ENCODE peak calls at places on chromosomes 13 and 19, in six cellular contexts. I is DND-41, C is H1, P is A549, S is fibroblast of lung, X is Karpas-422. E is an unnamed sample.

GRCh38 chr19:30076751-30077670 is 135.0 kb downstream of the URI1 start:
- DNase-seq in S (no peak), X (peak), C (no peak), I (no peak), P (no peak), E (no peak)

GRCh38 chr19:29672933-29673336 is 7.7 kb downstream of the PLEKHF1 start:
- DNase-seq in S (no peak), C (no peak), I (peak), X (peak), P (no peak), E (no peak)

GRCh38 chr13:41306271-41307150 is 4.6 kb upstream of the NAA16 start:
- DNase-seq in I (no peak), X (no peak), P (no peak), C (no peak), S (peak), E (no peak)

GRCh38 chr13:73661687-73662425 is 472.3 kb downstream of the KLF12 start:
- DNase-seq in S (no peak), X (no peak), C (no peak), I (no peak), P (no peak), E (no peak)

GRCh38 chr19:46859637-46860124 is 1.1 kb upstream of the ARHGAP35 start:
- DNase-seq in P (peak), I (no peak), C (no peak), X (no peak), S (no peak), E (no peak)

GRCh38 chr13:111005364-111005763 is 90.5 kb upstream of the ANKRD10 start:
- DNase-seq in S (peak), P (peak), C (no peak), I (no peak), X (no peak), E (peak)

GRCh38 chr19:38252935-38253691 is 3.1 kb downstream of the PPP1R14A start:
- DNase-seq in C (no peak), I (no peak), X (no peak), P (no peak), S (no peak), E (no peak)

GRCh38 chr19:16587031-16588023 is 15.1 kb upstream of the SLC35E1 start:
- DNase-seq in C (no peak), S (peak), X (peak), I (peak), P (no peak), E (no peak)

GRCh38 chr19:12140545-12141404 is 625 bp upstream of the ZNF20 start:
- DNase-seq in X (peak), C (peak), S (peak), I (peak), P (no peak), E (peak)

GRCh38 chr13:97322740-97323342 is 100.7 kb downstream of the MBNL2 start:
- DNase-seq in I (no peak), S (peak), C (no peak), X (no peak), P (no peak), E (no peak)

GRCh38 chr13:113768018-113768905 is 9.2 kb downstream of the TMEM255B start:
- DNase-seq in X (no peak), P (no peak), S (no peak), I (no peak), C (no peak), E (no peak)

GRCh38 chr19:6362351-6362801 is 1.0 kb downstream of the CLPP start:
- DNase-seq in C (no peak), P (no peak), I (peak), S (no peak), X (peak), E (no peak)

GRCh38 chr19:16368385-16369305 is 44.0 kb downstream of the KLF2 start:
- DNase-seq in X (no peak), P (no peak), S (no peak), C (no peak), I (peak), E (no peak)

GRCh38 chr13:53198017-53198416 is 169.4 kb downstream of the OLFM4 start:
- DNase-seq in X (peak), S (no peak), C (no peak), P (no peak), I (no peak), E (no peak)

GRCh38 chr19:42132030-42132628 is at the start of gene POU2F2:
- DNase-seq in C (peak), I (peak), S (no peak), P (no peak), X (peak), E (no peak)

GRCh38 chr13:111945086-111945485 is 121.9 kb upstream of the SOX1 start:
- DNase-seq in S (no peak), C (no peak), I (no peak), P (no peak), X (no peak), E (no peak)

GRCh38 chr19:30064776-30065494 is 122.9 kb downstream of the URI1 start:
- DNase-seq in C (no peak), I (no peak), P (no peak), S (no peak), X (no peak), E (no peak)

GRCh38 chr13:89029062-89029461 is 1357.9 kb downstream of the SLITRK5 start:
- DNase-seq in I (no peak), X (no peak), C (no peak), S (peak), P (no peak), E (no peak)

GRCh38 chr13:97275265-97275664 is 53.1 kb downstream of the MBNL2 start:
- DNase-seq in C (no peak), P (no peak), I (no peak), X (no peak), S (peak), E (no peak)

GRCh38 chr13:24651718-24652345 is 28.4 kb upstream of the ATP12A start:
- DNase-seq in C (no peak), P (no peak), S (no peak), X (no peak), I (no peak), E (no peak)

GRCh38 chr13:24654741-24655140 is 25.5 kb upstream of the ATP12A start:
- DNase-seq in X (no peak), P (no peak), C (no peak), S (peak), I (no peak), E (no peak)

GRCh38 chr13:24649685-24650038 is 30.5 kb upstream of the ATP12A start:
- DNase-seq in C (no peak), P (no peak), S (no peak), X (no peak), I (no peak), E (no peak)

GRCh38 chr13:24650157-24650556 is 30.1 kb upstream of the ATP12A start:
- DNase-seq in X (no peak), I (no peak), S (peak), P (no peak), C (no peak), E (no peak)

GRCh38 chr13:24652346-24652745 is 27.9 kb upstream of the ATP12A start:
- DNase-seq in P (no peak), C (no peak), S (no peak), I (no peak), X (no peak), E (no peak)
- H3K4me2 ChIP-seq in P (no peak), C (no peak), S (no peak), I (no peak), X (no peak), E (no peak)

DNA sequence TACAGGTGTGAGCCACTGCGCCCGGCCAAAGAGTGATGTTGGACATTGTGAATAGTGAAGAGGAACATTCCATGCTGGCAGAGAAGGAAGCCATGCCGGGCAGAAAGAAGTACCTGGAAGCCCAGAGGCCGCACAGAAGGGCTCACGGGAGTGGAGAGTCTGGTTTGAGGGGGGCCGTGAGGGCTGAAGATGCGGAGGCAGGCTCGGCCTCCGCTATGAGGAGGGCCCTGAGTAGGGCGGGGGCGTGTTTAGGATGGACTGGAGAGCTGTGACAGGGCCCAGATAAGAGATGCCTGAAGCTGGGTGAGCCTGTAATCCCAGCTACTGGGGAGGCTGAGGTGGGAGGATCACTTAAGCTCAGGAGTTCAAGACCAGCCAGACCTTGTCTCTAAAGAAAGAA is 1.6 kb downstream of the JOSD2 start:
- DNase-seq in P (no peak), C (no peak), I (no peak), S (no peak), X (no peak), E (no peak)
- H3K4me2 ChIP-seq in P (no peak), C (no peak), I (no peak), S (no peak), X (no peak), E (no peak)

DNA sequence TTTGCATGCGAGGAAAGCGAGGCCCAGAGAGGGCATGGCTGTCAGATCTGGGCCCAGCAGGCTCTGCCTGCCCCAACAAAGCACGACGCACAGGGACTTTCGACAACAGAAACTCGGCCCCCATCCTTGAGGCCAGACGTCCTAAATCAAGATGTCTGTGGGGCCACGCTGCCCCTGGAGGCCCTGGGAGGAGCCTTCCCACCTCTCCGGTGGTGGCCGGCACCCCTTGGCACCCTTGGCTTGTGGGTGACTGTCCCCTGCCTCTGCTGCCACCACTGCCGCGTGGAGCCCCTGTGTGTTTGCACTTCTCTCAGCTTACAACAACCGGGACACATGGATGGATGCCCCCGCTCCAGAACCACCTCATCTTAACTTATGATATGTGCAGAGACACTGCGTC is 4.4 kb downstream of the WDR18 start:
- DNase-seq in S (no peak), X (no peak), I (no peak), C (no peak), P (no peak), E (no peak)
- H3K4me2 ChIP-seq in S (no peak), X (no peak), I (no peak), C (no peak), P (no peak), E (no peak)

GRCh38 chr13:101624981-101625380 is 172.5 kb downstream of the ITGBL1 start:
- DNase-seq in C (no peak), X (no peak), I (no peak), S (no peak), P (no peak), E (no peak)

GRCh38 chr13:101628900-101629299 is 176.4 kb downstream of the ITGBL1 start:
- DNase-seq in P (no peak), I (no peak), X (no peak), C (no peak), S (no peak), E (no peak)

GRCh38 chr13:101624210-101624922 is 171.9 kb downstream of the ITGBL1 start:
- DNase-seq in X (no peak), P (no peak), S (no peak), I (no peak), C (no peak), E (no peak)

GRCh38 chr13:101626925-101627555 is 174.6 kb downstream of the ITGBL1 start:
- DNase-seq in S (no peak), I (peak), P (no peak), X (peak), C (no peak), E (no peak)

GRCh38 chr13:101627556-101627943 is 175.1 kb downstream of the ITGBL1 start:
- DNase-seq in S (peak), C (no peak), P (no peak), I (no peak), X (no peak), E (no peak)
- H3K4me2 ChIP-seq in S (peak), C (no peak), P (peak), I (peak), X (peak), E (no peak)

DNA sequence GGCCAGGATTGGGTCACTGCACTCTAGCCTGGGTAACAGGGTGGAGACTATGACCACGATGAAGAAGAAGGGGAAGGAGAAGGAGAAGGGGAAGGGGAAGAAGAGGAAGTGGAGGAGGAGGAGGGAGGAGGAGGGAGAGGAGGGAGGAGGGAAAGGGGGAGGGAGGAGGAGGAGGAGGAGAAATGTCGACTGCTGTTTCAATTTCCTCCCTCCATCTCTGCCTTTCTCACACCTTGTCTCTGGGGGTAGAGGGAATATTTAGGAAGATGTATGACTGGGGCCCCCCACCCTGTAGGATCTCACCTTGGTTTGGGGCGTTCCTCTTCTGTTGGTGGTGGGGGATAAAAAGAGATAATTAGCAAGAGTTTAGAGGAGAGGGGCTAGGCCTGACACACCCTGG is 3.8 kb downstream of the TNNT1 start:
- DNase-seq in I (no peak), S (no peak), X (no peak), P (no peak), C (no peak), E (no peak)
- H3K4me2 ChIP-seq in I (no peak), S (no peak), X (no peak), P (peak), C (peak), E (peak)

GRCh38 chr13:100392709-100393630 is 195.6 kb downstream of the GGACT start:
- DNase-seq in I (peak), C (no peak), X (no peak), P (peak), S (peak), E (peak)
- H3K4me2 ChIP-seq in I (no peak), C (no peak), X (no peak), P (peak), S (peak), E (peak)

GRCh38 chr13:106473174-106473573 is 62.3 kb downstream of the EFNB2 start:
- DNase-seq in S (no peak), X (no peak), P (no peak), I (no peak), C (no peak), E (no peak)

GRCh38 chr13:106474906-106475305 is 60.6 kb downstream of the EFNB2 start:
- DNase-seq in I (no peak), X (no peak), P (no peak), S (no peak), C (no peak), E (no peak)

GRCh38 chr13:106472621-106473020 is 62.8 kb downstream of the EFNB2 start:
- DNase-seq in P (no peak), S (no peak), I (no peak), X (no peak), C (no peak), E (no peak)

GRCh38 chr13:106468948-106469590 is 66.4 kb downstream of the EFNB2 start:
- DNase-seq in X (no peak), S (no peak), I (no peak), P (no peak), C (no peak), E (no peak)

DNA sequence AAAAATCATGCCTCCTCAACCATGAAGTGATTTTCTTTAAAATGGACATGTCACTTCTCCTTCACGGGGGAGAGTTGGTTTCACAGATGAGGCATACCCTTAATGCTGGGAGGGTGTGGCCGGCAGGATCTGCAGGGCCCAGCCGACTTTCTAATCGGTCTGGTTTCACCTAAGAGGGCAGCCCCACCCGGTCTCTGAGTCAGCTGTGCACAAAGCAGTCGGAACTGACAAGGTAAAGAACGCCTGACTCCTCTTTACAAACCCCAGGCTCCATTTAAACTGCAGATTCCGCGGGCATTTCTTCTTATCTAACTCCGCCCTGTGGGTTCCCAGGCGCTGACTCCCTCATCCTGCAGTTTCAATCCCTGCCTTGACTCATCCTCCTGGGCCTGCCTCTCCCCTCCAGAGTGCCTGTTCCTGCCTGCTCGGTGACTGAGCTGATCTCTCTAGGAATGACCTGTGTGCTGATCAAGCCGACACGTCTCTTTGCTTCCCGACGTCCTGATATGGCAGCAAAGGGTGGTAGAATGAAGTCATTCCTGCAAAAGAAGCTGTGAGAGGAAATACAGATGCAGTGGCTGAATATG is 63.4 kb downstream of the EFNB2 start:
- DNase-seq in X (peak), C (peak), I (no peak), S (peak), P (peak), E (peak)
- H3K4me2 ChIP-seq in X (no peak), C (peak), I (no peak), S (peak), P (peak), E (peak)

DNA sequence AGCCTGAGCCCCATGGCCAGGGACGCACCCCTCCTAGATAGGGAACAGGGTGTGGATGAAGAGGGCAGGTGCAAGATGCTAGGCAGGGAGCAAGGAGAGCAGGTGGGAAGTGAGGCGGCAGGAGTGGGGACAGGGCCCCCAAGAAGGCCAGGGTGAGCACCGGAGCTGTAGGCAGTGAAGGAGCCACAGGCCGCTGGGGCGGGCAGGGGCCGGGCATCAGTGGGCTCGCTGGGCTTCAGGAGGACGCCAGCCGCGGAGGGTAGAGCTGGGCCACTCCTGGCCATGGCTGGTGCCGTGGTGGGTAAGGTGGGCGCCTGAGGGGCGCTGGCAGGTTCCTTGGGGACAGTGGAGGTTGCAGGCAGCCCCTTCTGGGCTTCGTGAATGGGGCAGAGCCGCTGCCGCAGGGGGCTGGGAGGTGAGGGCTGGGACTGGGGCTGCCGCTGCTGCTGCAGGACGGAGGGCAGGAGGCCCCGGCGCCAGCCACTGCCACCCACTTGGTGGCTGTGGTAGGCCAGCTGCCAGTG is 2.2 kb downstream of the NKPD1 start:
- DNase-seq in X (no peak), C (no peak), S (no peak), I (no peak), P (no peak), E (no peak)
- H3K4me2 ChIP-seq in X (no peak), C (no peak), S (no peak), I (no peak), P (no peak), E (no peak)

DNA sequence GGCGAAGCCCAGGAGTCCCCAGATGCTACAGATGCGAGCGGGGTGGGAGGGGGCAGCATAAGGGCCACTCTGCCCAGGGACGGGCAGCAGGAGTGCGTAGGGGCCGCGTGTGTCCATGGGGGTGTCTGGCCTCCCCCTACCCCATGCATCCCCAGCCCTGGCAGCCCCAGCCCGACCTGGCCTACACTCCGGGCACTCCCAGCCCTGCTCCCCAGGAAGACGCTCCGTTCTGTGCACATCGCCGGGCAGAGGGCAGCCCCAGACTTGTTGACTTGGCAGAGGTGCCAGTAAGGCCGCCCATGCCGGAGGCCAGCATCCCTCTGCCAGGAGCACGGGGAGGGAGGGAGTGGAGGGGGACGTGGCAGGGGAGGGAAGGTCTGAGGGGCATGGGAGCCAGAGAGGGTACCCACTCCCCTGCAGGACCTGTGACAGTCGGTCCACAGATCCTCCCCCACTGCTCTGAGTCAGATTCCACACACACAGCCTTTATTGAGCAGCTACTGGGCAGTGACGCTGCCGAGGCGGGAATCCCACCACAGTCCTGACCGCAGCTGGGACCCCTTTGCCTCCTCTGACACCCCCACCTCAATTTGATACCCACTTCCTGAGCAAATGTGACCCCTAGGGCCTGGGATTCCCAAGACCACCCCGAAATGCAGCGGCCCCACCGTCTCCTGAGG is 1.8 kb upstream of the NKPD1 start:
- DNase-seq in X (no peak), C (no peak), P (no peak), I (no peak), S (no peak), E (no peak)
- H3K4me2 ChIP-seq in X (no peak), C (no peak), P (no peak), I (no peak), S (no peak), E (no peak)

GRCh38 chr13:84031120-84031519 is 148.8 kb upstream of the SLITRK1 start:
- DNase-seq in I (no peak), C (no peak), P (no peak), S (no peak), X (no peak), E (no peak)

DNA sequence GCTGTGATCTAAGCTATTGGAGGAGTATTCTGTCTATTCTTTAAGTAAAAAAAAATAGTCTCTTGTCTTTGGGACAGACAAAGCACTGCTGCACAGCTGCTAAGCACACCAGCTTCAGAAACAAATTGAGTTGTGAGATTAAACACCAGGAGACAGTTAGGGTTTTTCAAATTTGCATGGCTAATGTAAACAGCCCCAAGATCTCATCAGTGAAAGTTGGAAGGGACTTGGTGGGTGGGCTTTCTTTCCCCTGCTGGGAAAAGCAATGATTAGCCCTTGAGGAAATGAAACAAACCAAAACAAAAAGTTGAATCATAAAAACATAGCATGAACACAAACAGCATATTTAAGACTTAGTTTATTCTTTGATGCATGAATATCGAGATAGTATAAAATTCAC is 143.6 kb upstream of the SLITRK1 start:
- DNase-seq in I (peak), P (no peak), C (no peak), X (no peak), S (no peak), E (no peak)
- H3K4me2 ChIP-seq in I (peak), P (no peak), C (no peak), X (no peak), S (no peak), E (no peak)